ENCODE peak calls at places on chromosome 13, in five cellular contexts. K is left ventricle myocardium inferior, I is uterus, U is psoas muscle, D is vagina. B is an unnamed sample.

GRCh38 chr13:30421093-30422055 is 919 bp upstream of the UBE2L5 start:
- DNase-seq in K (peak; percentile 89), I (peak; percentile 94), U (peak; percentile 88), D (no peak), B (peak; percentile 70)

GRCh38 chr13:112067871-112068305 is 939 bp downstream of the SOX1 start:
- DNase-seq in K (no peak), I (no peak), U (no peak), D (no peak), B (peak; percentile 62)

GRCh38 chr13:109326601-109327000 is 459.8 kb downstream of the IRS2 start:
- DNase-seq in K (no peak), I (no peak), U (no peak), D (no peak), B (no peak)

GRCh38 chr13:65638572-65639168 is 1591.5 kb downstream of the PCDH9 start:
- DNase-seq in K (no peak), I (no peak), U (no peak), D (no peak), B (peak; percentile 68)

GRCh38 chr13:29081697-29082440 is 261.7 kb downstream of the MTUS2 start:
- DNase-seq in K (no peak), I (no peak), U (no peak), D (no peak), B (no peak)

GRCh38 chr13:41139296-41139966 is 6.8 kb upstream of the KBTBD6 start:
- DNase-seq in K (no peak), I (no peak), U (no peak), D (no peak), B (no peak)

GRCh38 chr13:23608704-23609413 is 38.6 kb downstream of the TNFRSF19 start:
- DNase-seq in K (peak; percentile 59), I (peak; percentile 62), U (peak; percentile 33), D (no peak), B (no peak)

GRCh38 chr13:21218351-21219043 is 42.0 kb downstream of the MRPL57 start:
- DNase-seq in K (no peak), I (no peak), U (no peak), D (no peak), B (no peak)

GRCh38 chr13:41004875-41005693 is 14.0 kb downstream of the ELF1 start:
- DNase-seq in K (no peak), I (no peak), U (no peak), D (no peak), B (peak; percentile 56)

GRCh38 chr13:101489635-101490034 is 37.2 kb downstream of the ITGBL1 start:
- DNase-seq in K (no peak), I (no peak), U (no peak), D (no peak), B (no peak)
- H3K4me1 ChIP-seq in K (peaks cover 7% of the 10 kb centered on the region), I (no peaks in the 10 kb centered on the region), U (no peaks in the 10 kb centered on the region), D (no peaks in the 10 kb centered on the region), B (peaks cover 20% of the 10 kb centered on the region)

DNA sequence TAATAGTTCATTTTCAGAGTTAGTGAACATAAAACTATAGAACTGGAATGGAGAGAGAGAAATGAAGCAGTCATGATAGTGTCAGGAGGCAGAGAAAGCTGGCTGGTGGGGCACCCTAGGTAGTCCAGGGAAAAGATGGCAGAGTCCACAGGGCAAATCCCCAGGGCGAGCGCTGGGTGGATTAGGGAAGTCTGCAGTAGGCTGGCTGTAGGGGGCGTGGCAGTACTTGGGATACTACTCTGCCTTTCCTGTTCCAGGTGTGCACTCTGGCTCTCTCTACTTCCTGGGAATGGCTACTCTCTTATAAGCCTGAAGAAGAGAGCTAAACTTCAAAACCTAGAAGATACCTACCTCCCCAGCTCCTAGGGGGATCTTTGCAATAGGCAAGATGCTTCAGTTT is 232.9 kb upstream of the SLC10A2 start:
- DNase-seq in K (no peak), I (no peak), U (no peak), D (no peak), B (no peak)
- TF ChIP-seq CTCF in K (no peak), I (no peak), U (no peak), D (no peak), B (peak; percentile 24)

GRCh38 chr13:48490241-48490640 is 42.6 kb downstream of the RCBTB2 start:
- DNase-seq in K (no peak), I (no peak), U (no peak), D (no peak), B (peak; percentile 4)
- H3K4me3 ChIP-seq in K (no peak overlapping the region), I (no peak overlapping the region), U (no peak overlapping the region), D (no peak overlapping the region), B (no peak overlapping the region)

GRCh38 chr13:31807090-31807541 is 67.8 kb downstream of the RXFP2 start:
- DNase-seq in K (no peak), I (no peak), U (no peak), D (no peak), B (peak; percentile 10)

GRCh38 chr13:31798189-31798588 is 58.9 kb downstream of the RXFP2 start:
- DNase-seq in K (no peak), I (no peak), U (no peak), D (no peak), B (no peak)

GRCh38 chr13:31801088-31801487 is 61.8 kb downstream of the RXFP2 start:
- DNase-seq in K (no peak), I (no peak), U (no peak), D (no peak), B (no peak)

GRCh38 chr13:31803327-31803726 is 64.0 kb downstream of the RXFP2 start:
- DNase-seq in K (no peak), I (no peak), U (no peak), D (no peak), B (no peak)
- H3K4me1 ChIP-seq in K (no peaks in the 10 kb centered on the region), I (no peaks in the 10 kb centered on the region), U (no peaks in the 10 kb centered on the region), D (no peaks in the 10 kb centered on the region), B (no peaks in the 10 kb centered on the region)

DNA sequence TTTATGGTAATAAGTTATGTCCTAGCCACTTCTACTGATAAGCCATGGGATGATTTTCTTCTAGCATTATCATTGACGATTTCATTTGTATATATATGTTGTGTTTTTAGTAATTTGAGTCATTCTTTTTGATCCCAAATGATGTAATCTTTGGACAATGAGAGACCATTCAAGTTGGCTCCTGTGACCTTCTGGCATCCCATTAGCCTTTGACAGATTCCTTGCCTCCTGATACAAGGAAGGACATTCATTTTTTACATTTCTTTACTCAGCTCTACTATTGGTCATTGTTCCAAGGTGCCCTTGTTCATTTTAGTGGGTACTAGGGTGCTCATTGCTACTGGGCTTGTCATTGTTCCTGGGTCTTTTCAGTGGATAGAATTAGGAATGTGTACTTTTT is 35.3 kb upstream of the MYCBP2 start:
- DNase-seq in K (no peak), I (no peak), U (no peak), D (no peak), B (no peak)
- TF ChIP-seq CTCF in K (no peak), I (no peak), U (no peak), D (no peak), B (no peak)

GRCh38 chr13:27853345-27853744 is 61.1 kb downstream of the GSX1 start:
- DNase-seq in K (no peak), I (no peak), U (no peak), D (no peak), B (no peak)
- H3K4me3 ChIP-seq in K (no peak overlapping the region), I (no peak overlapping the region), U (no peak overlapping the region), D (no peak overlapping the region), B (no peak overlapping the region)

GRCh38 chr13:44351505-44351854 is 22.1 kb upstream of the SERP2 start:
- DNase-seq in K (no peak), I (no peak), U (no peak), D (no peak), B (no peak)

GRCh38 chr13:44346534-44346933 is 27.1 kb upstream of the SERP2 start:
- DNase-seq in K (no peak), I (no peak), U (no peak), D (no peak), B (no peak)

GRCh38 chr13:44350775-44351504 is 22.7 kb upstream of the SERP2 start:
- DNase-seq in K (no peak), I (no peak), U (no peak), D (no peak), B (no peak)

GRCh38 chr13:44347301-44347700 is 26.3 kb upstream of the SERP2 start:
- DNase-seq in K (no peak), I (no peak), U (no peak), D (peak; percentile 3), B (no peak)

DNA sequence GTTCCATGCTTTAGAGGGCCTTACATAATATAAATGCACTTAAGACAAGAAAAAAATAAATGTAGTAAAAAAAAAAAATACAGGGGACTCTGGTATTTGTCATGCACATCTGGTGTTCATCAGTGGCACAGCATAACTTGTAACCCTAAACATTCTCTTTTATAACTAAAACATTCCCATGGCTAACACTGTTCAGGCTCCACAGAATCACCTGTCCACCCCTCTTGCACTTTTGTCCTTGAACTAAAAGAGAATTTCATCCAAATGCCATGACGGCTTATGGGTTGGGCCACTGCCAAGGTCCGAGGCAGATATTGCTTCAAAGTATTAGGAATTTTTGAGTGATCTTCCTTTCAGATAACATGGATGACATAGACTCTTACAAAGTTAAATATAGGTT is 25.7 kb upstream of the SERP2 start:
- DNase-seq in K (no peak), I (no peak), U (no peak), D (peak; percentile 9), B (no peak)
- H3K4me1 ChIP-seq in K (no peaks in the 10 kb centered on the region), I (no peaks in the 10 kb centered on the region), U (no peaks in the 10 kb centered on the region), D (no peaks in the 10 kb centered on the region), B (no peaks in the 10 kb centered on the region)

GRCh38 chr13:98103942-98104880 is 38.7 kb upstream of the FARP1 start:
- DNase-seq in K (no peak), I (no peak), U (no peak), D (no peak), B (peak; percentile 41)
- TF ChIP-seq CTCF in K (no peak), I (no peak), U (no peak), D (no peak), B (peak; percentile 34)

DNA sequence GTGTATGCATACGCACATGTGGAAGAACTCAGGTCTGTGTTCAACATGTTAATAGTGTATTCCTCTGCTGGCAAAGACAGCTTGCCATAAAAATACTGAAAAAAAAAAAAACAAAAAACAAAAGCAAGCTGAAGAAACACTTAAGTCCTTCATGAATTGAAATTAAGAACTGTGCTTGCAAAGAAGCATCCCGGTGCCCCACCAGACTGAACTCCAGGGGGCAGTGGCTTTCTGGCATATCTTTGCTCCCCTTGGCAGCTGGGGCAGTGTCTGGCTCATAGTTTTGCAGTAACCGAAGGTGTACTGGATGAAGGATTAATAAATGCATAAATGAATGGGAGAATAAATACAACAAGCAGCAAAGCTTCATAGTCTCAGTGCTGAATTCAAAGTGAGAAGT is 187.6 kb downstream of the LHFPL6 start:
- DNase-seq in K (peak; percentile 56), I (peak; percentile 53), U (peak; percentile 41), D (no peak), B (peak; percentile 83)
- H3K4me3 ChIP-seq in K (peak overlapping the region; percentile 29), I (no peak overlapping the region), U (no peak overlapping the region), D (no peak overlapping the region), B (no peak overlapping the region)

B was measured in A673.